ENCODE peak calls at places on chromosomes 6 and 20, in five cellular contexts. One of them, this sample, is unnamed.

GRCh38 chr6:66689608-66690007 is 982.6 kb upstream of the EYS start:
- DNase-seq in adrenal gland: no peak
- DNase-seq in A549: no peak
- DNase-seq in tibial nerve: no peak
- DNase-seq in gastrocnemius medialis: no peak
- DNase-seq in this sample: no peak

GRCh38 chr6:158460602-158461092 is 99.2 kb upstream of the TMEM181 start:
- DNase-seq in adrenal gland: no peak
- DNase-seq in A549: no peak
- DNase-seq in tibial nerve: no peak
- DNase-seq in gastrocnemius medialis: no peak
- DNase-seq in this sample: no peak

GRCh38 chr6:35568967-35569606 is 56.4 kb upstream of the TULP1 start:
- DNase-seq in adrenal gland: peak
- DNase-seq in A549: peak
- DNase-seq in tibial nerve: peak
- DNase-seq in gastrocnemius medialis: peak
- DNase-seq in this sample: peak

GRCh38 chr6:111417181-111417585 is 65.8 kb downstream of the REV3L start:
- DNase-seq in adrenal gland: peak
- DNase-seq in A549: no peak
- DNase-seq in tibial nerve: peak
- DNase-seq in gastrocnemius medialis: peak
- DNase-seq in this sample: no peak

GRCh38 chr6:38024908-38025307 is 205.4 kb downstream of the ZFAND3 start:
- DNase-seq in adrenal gland: no peak
- DNase-seq in A549: no peak
- DNase-seq in tibial nerve: no peak
- DNase-seq in gastrocnemius medialis: no peak
- DNase-seq in this sample: no peak

GRCh38 chr6:64717281-64717680 is 989.7 kb downstream of the EYS start:
- DNase-seq in adrenal gland: no peak
- DNase-seq in A549: no peak
- DNase-seq in tibial nerve: no peak
- DNase-seq in gastrocnemius medialis: no peak
- DNase-seq in this sample: no peak

GRCh38 chr6:140073456-140073855 is 699.0 kb upstream of the CITED2 start:
- DNase-seq in adrenal gland: no peak
- DNase-seq in A549: no peak
- DNase-seq in tibial nerve: no peak
- DNase-seq in gastrocnemius medialis: no peak
- DNase-seq in this sample: no peak

GRCh38 chr6:146984251-146984924 is 219.8 kb upstream of the STXBP5 start:
- DNase-seq in adrenal gland: no peak
- DNase-seq in A549: no peak
- DNase-seq in tibial nerve: no peak
- DNase-seq in gastrocnemius medialis: no peak
- DNase-seq in this sample: no peak

GRCh38 chr6:42239333-42239732 is 21.7 kb upstream of the MRPS10 start:
- DNase-seq in adrenal gland: no peak
- DNase-seq in A549: no peak
- DNase-seq in tibial nerve: no peak
- DNase-seq in gastrocnemius medialis: no peak
- DNase-seq in this sample: no peak

GRCh38 chr6:3247255-3248146 is 11.2 kb upstream of the PSMG4 start:
- DNase-seq in adrenal gland: peak
- DNase-seq in A549: peak
- DNase-seq in tibial nerve: no peak
- DNase-seq in gastrocnemius medialis: no peak
- DNase-seq in this sample: no peak

GRCh38 chr6:33882154-33882553 is 78.4 kb upstream of the MLN start:
- DNase-seq in adrenal gland: no peak
- DNase-seq in A549: no peak
- DNase-seq in tibial nerve: no peak
- DNase-seq in gastrocnemius medialis: peak
- DNase-seq in this sample: peak

GRCh38 chr6:29489286-29489685 is 1.5 kb upstream of the MAS1L start:
- DNase-seq in adrenal gland: no peak
- DNase-seq in A549: no peak
- DNase-seq in tibial nerve: no peak
- DNase-seq in gastrocnemius medialis: no peak
- DNase-seq in this sample: no peak

GRCh38 chr6:105499928-105500327 is 97.0 kb upstream of the PREP start:
- DNase-seq in adrenal gland: no peak
- DNase-seq in A549: no peak
- DNase-seq in tibial nerve: no peak
- DNase-seq in gastrocnemius medialis: no peak
- DNase-seq in this sample: no peak

GRCh38 chr6:116059713-116060571 is 749 bp downstream of the FRK start:
- DNase-seq in adrenal gland: no peak
- DNase-seq in A549: no peak
- DNase-seq in tibial nerve: no peak
- DNase-seq in gastrocnemius medialis: peak
- DNase-seq in this sample: no peak

GRCh38 chr20:56181593-56181992 is 66.9 kb upstream of the MC3R start:
- DNase-seq in adrenal gland: no peak
- DNase-seq in A549: no peak
- DNase-seq in tibial nerve: no peak
- DNase-seq in gastrocnemius medialis: no peak
- DNase-seq in this sample: no peak

GRCh38 chr6:89536230-89536629 is 102.3 kb downstream of the LYRM2 start:
- DNase-seq in adrenal gland: no peak
- DNase-seq in A549: no peak
- DNase-seq in tibial nerve: peak
- DNase-seq in gastrocnemius medialis: no peak
- DNase-seq in this sample: no peak

GRCh38 chr6:166236586-166236985 is 68.9 kb upstream of the TBXT start:
- DNase-seq in adrenal gland: no peak
- DNase-seq in A549: no peak
- DNase-seq in tibial nerve: no peak
- DNase-seq in gastrocnemius medialis: no peak
- DNase-seq in this sample: no peak

GRCh38 chr6:12331951-12332749 is 42.0 kb downstream of the EDN1 start:
- DNase-seq in adrenal gland: no peak
- DNase-seq in A549: peak
- DNase-seq in tibial nerve: no peak
- DNase-seq in gastrocnemius medialis: no peak
- DNase-seq in this sample: no peak

GRCh38 chr6:37987008-37987407 is 167.5 kb downstream of the ZFAND3 start:
- DNase-seq in adrenal gland: no peak
- DNase-seq in A549: no peak
- DNase-seq in tibial nerve: no peak
- DNase-seq in gastrocnemius medialis: no peak
- DNase-seq in this sample: no peak

GRCh38 chr6:111027219-111027618 is 45.4 kb downstream of the RPF2 start:
- DNase-seq in adrenal gland: no peak
- DNase-seq in A549: peak
- DNase-seq in tibial nerve: no peak
- DNase-seq in gastrocnemius medialis: no peak
- DNase-seq in this sample: no peak

GRCh38 chr6:112163295-112164257 is 76.2 kb downstream of the FAM229B start:
- DNase-seq in adrenal gland: peak
- DNase-seq in A549: peak
- DNase-seq in tibial nerve: peak
- DNase-seq in gastrocnemius medialis: no peak
- DNase-seq in this sample: peak

GRCh38 chr20:24764825-24765224 is 184.2 kb upstream of the CST7 start:
- DNase-seq in adrenal gland: no peak
- DNase-seq in A549: no peak
- DNase-seq in tibial nerve: no peak
- DNase-seq in gastrocnemius medialis: no peak
- DNase-seq in this sample: no peak

GRCh38 chr6:26401987-26402658 is at the start of gene BTN3A1:
- DNase-seq in adrenal gland: peak
- DNase-seq in A549: peak
- DNase-seq in tibial nerve: peak
- DNase-seq in gastrocnemius medialis: no peak
- DNase-seq in this sample: peak
- TF ChIP-seq POLR2A in adrenal gland: no peak
- TF ChIP-seq POLR2A in A549: no peak
- TF ChIP-seq POLR2A in tibial nerve: peak
- TF ChIP-seq POLR2A in gastrocnemius medialis: no peak
- TF ChIP-seq POLR2A in this sample: no peak

DNA sequence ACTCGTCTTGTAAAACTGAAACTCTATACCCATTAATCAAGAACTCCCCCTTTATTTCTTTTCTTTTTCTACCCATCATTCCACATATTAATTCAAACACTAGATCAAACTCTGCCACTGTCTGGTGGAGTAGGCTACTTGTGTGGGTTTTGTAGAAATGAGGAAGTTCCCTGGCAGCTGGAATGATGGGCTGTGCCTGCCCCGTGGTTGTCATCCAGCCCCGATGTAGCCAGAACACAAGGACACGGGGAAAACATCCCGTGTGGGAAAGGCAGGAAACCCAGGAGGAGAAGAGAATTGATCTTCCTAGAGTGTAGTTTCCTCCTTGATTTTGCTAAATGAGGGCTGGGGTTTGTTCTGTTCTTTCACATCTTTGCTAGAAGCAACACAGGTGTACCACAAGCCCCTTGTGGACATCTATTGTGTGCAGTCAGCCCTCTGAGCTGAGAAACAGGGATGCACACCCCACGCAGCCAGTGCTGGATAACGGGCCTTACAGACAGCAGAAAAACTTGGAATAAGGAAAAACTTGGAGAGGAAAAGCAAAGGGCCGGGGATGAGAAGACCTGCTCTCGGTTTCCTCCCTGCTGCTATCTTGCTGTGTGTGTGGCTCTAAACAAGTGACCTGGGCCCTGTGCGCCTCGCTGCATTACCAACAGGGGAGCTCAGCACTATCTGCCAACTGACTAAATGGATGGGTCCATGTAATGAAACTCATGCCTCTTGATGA is 88.0 kb downstream of the SCML4 start:
- DNase-seq in adrenal gland: no peak
- DNase-seq in A549: no peak
- DNase-seq in tibial nerve: no peak
- DNase-seq in gastrocnemius medialis: no peak
- DNase-seq in this sample: no peak
- H3K4me3 ChIP-seq in adrenal gland: no peak
- H3K4me3 ChIP-seq in A549: no peak
- H3K4me3 ChIP-seq in tibial nerve: no peak
- H3K4me3 ChIP-seq in gastrocnemius medialis: no peak
- H3K4me3 ChIP-seq in this sample: no peak

DNA sequence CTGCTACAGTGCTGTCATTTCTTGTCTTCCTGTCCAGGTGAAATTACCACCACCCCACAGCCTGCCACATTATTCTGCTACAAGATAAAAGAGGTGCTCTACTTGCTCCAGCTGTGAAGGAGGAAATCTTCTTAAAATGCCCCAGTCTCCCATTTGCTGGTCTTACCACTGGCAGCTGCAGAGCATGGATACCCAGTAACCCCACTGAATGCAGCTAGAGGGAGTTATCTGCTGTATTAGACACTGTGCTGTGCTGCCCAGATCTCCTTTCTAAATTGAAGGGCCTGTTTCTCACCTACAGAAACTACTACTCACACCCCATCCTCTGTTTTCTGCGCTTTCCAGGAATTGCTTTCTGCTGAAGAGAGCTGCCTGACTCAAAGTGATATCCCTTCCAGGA is 517.8 kb downstream of the PKHD1 start:
- DNase-seq in adrenal gland: no peak
- DNase-seq in A549: no peak
- DNase-seq in tibial nerve: no peak
- DNase-seq in gastrocnemius medialis: no peak
- DNase-seq in this sample: no peak
- TF ChIP-seq CTCF in adrenal gland: no peak
- TF ChIP-seq CTCF in A549: no peak
- TF ChIP-seq CTCF in tibial nerve: no peak
- TF ChIP-seq CTCF in gastrocnemius medialis: no peak
- TF ChIP-seq CTCF in this sample: no peak

GRCh38 chr20:31674895-31675827 is 37.4 kb downstream of the COX4I2 start:
- DNase-seq in adrenal gland: peak
- DNase-seq in A549: no peak
- DNase-seq in tibial nerve: peak
- DNase-seq in gastrocnemius medialis: peak
- DNase-seq in this sample: peak
- TF ChIP-seq POLR2A in adrenal gland: no peak
- TF ChIP-seq POLR2A in A549: no peak
- TF ChIP-seq POLR2A in tibial nerve: peak
- TF ChIP-seq POLR2A in gastrocnemius medialis: no peak
- TF ChIP-seq POLR2A in this sample: no peak

DNA sequence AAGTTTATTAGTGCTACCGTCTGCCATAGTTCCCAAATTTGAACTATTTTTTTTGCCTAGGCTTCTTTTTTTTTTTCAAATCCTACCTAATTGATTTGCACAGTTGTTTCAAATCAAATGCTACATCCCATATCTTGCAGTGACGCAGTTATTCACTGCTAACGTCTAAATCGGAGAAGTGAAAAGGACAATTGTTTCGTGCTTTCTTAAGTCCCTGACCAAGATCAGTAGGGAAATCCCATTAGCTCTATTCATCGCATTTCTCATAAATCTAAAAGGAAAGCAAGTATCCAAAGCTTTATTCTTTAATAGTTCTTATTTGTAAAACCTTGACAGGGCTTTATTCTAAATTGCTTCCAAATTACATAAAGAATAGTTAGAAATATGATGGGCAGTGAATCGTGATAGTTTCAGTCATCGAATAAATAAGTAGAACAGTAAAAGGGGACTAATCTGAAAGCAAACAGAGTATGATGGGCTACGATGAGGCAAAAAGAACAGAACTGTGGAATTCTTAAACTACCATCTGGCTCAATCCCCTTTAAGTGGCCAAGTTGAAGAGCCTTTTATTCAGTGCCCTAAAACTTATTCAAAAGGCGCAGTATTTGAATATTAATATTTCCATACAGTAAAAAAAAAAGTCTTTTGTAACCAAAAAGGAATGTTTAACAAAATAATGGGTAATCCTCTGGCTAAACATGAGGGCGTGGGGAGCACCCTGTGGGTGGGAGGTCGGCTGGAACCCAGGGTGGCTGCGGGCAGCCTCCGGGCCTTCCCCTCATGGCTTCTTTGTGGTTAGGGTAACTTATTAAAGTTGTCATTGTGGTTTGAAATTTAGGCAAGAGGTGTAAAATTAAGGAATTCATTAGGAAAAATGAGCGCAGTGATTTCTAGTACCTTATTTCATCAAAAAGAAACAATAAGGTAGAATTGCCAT is 3.0 kb upstream of the ARID1B start:
- DNase-seq in adrenal gland: no peak
- DNase-seq in A549: no peak
- DNase-seq in tibial nerve: no peak
- DNase-seq in gastrocnemius medialis: no peak
- DNase-seq in this sample: no peak
- H3K4me3 ChIP-seq in adrenal gland: no peak
- H3K4me3 ChIP-seq in A549: no peak
- H3K4me3 ChIP-seq in tibial nerve: peak
- H3K4me3 ChIP-seq in gastrocnemius medialis: peak
- H3K4me3 ChIP-seq in this sample: no peak

This sample was measured in lower leg skin.